ENCODE peak calls at places on chromosomes 16 and 17, in four cellular contexts. One of them, this sample, is unnamed.

GRCh38 chr16:4404247-4404966 is 12.0 kb downstream of the CORO7 start:
- DNase-seq in heart left ventricle: no peak
- DNase-seq in lung: no peak
- DNase-seq in A549: peak
- DNase-seq in this sample: peak

GRCh38 chr17:79993390-79994221 is 42.1 kb downstream of the TBC1D16 start:
- DNase-seq in heart left ventricle: peak
- DNase-seq in lung: peak
- DNase-seq in A549: peak
- DNase-seq in this sample: peak

GRCh38 chr16:66520406-66521194 is 29.3 kb downstream of the TK2 start:
- DNase-seq in A549: no peak
- DNase-seq in heart left ventricle: peak
- DNase-seq in lung: peak
- DNase-seq in this sample: peak

GRCh38 chr16:30853758-30854157 is 40.1 kb downstream of the BCL7C start:
- DNase-seq in A549: no peak
- DNase-seq in heart left ventricle: no peak
- DNase-seq in lung: no peak
- DNase-seq in this sample: no peak

GRCh38 chr17:44898768-44899073 is 524 bp downstream of the EFTUD2 start:
- DNase-seq in heart left ventricle: no peak
- DNase-seq in lung: no peak
- DNase-seq in A549: peak
- DNase-seq in this sample: no peak

GRCh38 chr17:76834889-76835288 is 33.3 kb upstream of the MGAT5B start:
- DNase-seq in lung: no peak
- DNase-seq in A549: no peak
- DNase-seq in heart left ventricle: no peak
- DNase-seq in this sample: no peak

GRCh38 chr16:75152635-75153034 is 4.3 kb downstream of the ZFP1 start:
- DNase-seq in lung: no peak
- DNase-seq in heart left ventricle: no peak
- DNase-seq in A549: no peak
- DNase-seq in this sample: no peak

GRCh38 chr17:7327056-7327455 is 2.1 kb downstream of the NEURL4 start:
- DNase-seq in lung: no peak
- DNase-seq in A549: no peak
- DNase-seq in heart left ventricle: no peak
- DNase-seq in this sample: no peak

GRCh38 chr17:80663783-80664206 is 119.2 kb downstream of the RPTOR start:
- DNase-seq in lung: peak
- DNase-seq in heart left ventricle: no peak
- DNase-seq in A549: no peak
- DNase-seq in this sample: peak

GRCh38 chr17:10172241-10172741 is 26.1 kb downstream of the GAS7 start:
- DNase-seq in A549: no peak
- DNase-seq in heart left ventricle: no peak
- DNase-seq in lung: no peak
- DNase-seq in this sample: no peak

GRCh38 chr16:89334988-89335802 is 117.7 kb downstream of the ZNF778 start:
- DNase-seq in heart left ventricle: no peak
- DNase-seq in lung: no peak
- DNase-seq in A549: no peak
- DNase-seq in this sample: no peak

GRCh38 chr16:66481081-66481942 is 54.2 kb downstream of the BEAN1 start:
- DNase-seq in A549: no peak
- DNase-seq in heart left ventricle: no peak
- DNase-seq in lung: no peak
- DNase-seq in this sample: no peak

GRCh38 chr16:56830669-56831068 is 34.3 kb upstream of the SLC12A3 start:
- DNase-seq in lung: no peak
- DNase-seq in heart left ventricle: no peak
- DNase-seq in A549: no peak
- DNase-seq in this sample: no peak

GRCh38 chr16:56835330-56835729 is 29.7 kb upstream of the SLC12A3 start:
- DNase-seq in A549: no peak
- DNase-seq in heart left ventricle: no peak
- DNase-seq in lung: no peak
- DNase-seq in this sample: no peak

GRCh38 chr16:56833243-56833970 is 31.6 kb upstream of the SLC12A3 start:
- DNase-seq in A549: no peak
- DNase-seq in lung: no peak
- DNase-seq in heart left ventricle: no peak
- DNase-seq in this sample: no peak

GRCh38 chr16:56836410-56836834 is 28.6 kb upstream of the SLC12A3 start:
- DNase-seq in lung: no peak
- DNase-seq in A549: no peak
- DNase-seq in heart left ventricle: no peak
- DNase-seq in this sample: no peak

GRCh38 chr16:56832768-56833167 is 32.2 kb upstream of the SLC12A3 start:
- DNase-seq in A549: no peak
- DNase-seq in heart left ventricle: no peak
- DNase-seq in lung: no peak
- DNase-seq in this sample: no peak
- H3K27ac ChIP-seq in A549: no peak
- H3K27ac ChIP-seq in heart left ventricle: no peak
- H3K27ac ChIP-seq in lung: no peak
- H3K27ac ChIP-seq in this sample: no peak

GRCh38 chr16:27305839-27306442 is 7.8 kb upstream of the IL4R start:
- DNase-seq in A549: no peak
- DNase-seq in lung: no peak
- DNase-seq in heart left ventricle: no peak
- DNase-seq in this sample: no peak

GRCh38 chr16:27305342-27305741 is 8.4 kb upstream of the IL4R start:
- DNase-seq in heart left ventricle: no peak
- DNase-seq in A549: no peak
- DNase-seq in lung: no peak
- DNase-seq in this sample: no peak

GRCh38 chr16:27303256-27304100 is 10.3 kb upstream of the IL4R start:
- DNase-seq in A549: no peak
- DNase-seq in lung: no peak
- DNase-seq in heart left ventricle: no peak
- DNase-seq in this sample: peak

GRCh38 chr16:27304881-27305280 is 8.9 kb upstream of the IL4R start:
- DNase-seq in heart left ventricle: no peak
- DNase-seq in lung: no peak
- DNase-seq in A549: no peak
- DNase-seq in this sample: no peak

GRCh38 chr16:27304102-27304501 is 9.7 kb upstream of the IL4R start:
- DNase-seq in heart left ventricle: no peak
- DNase-seq in A549: no peak
- DNase-seq in lung: no peak
- DNase-seq in this sample: no peak
- TF ChIP-seq CTCF in heart left ventricle: no peak
- TF ChIP-seq CTCF in A549: no peak
- TF ChIP-seq CTCF in lung: no peak
- TF ChIP-seq CTCF in this sample: no peak

DNA sequence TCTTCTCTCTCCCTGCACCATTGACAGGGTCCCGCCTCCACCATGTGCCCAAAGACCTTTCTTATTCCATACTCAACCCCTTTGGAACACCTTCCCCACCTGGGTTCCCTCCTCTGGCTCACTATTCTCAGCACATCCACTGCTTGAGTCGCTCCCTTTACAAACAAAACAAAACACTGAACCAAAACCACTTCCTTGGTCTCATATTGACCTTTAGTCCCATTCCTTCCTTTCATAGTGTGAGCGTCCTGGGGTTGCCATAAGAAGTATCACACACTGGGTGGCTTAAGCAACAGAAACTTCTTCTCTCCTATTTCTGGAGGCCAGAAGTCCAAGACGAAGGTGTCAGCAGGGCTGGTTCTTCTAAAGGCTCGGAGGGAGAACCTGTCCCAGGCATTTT is 6.1 kb upstream of the TNRC6C start:
- DNase-seq in lung: no peak
- DNase-seq in heart left ventricle: no peak
- DNase-seq in A549: no peak
- DNase-seq in this sample: peak
- H3K4me3 ChIP-seq in lung: no peak
- H3K4me3 ChIP-seq in heart left ventricle: no peak
- H3K4me3 ChIP-seq in A549: no peak
- H3K4me3 ChIP-seq in this sample: no peak

GRCh38 chr16:85159226-85159980 is 47.1 kb upstream of the CIBAR2 start:
- DNase-seq in heart left ventricle: peak
- DNase-seq in A549: no peak
- DNase-seq in lung: no peak
- DNase-seq in this sample: no peak
- H3K27ac ChIP-seq in heart left ventricle: no peak
- H3K27ac ChIP-seq in A549: no peak
- H3K27ac ChIP-seq in lung: no peak
- H3K27ac ChIP-seq in this sample: no peak

DNA sequence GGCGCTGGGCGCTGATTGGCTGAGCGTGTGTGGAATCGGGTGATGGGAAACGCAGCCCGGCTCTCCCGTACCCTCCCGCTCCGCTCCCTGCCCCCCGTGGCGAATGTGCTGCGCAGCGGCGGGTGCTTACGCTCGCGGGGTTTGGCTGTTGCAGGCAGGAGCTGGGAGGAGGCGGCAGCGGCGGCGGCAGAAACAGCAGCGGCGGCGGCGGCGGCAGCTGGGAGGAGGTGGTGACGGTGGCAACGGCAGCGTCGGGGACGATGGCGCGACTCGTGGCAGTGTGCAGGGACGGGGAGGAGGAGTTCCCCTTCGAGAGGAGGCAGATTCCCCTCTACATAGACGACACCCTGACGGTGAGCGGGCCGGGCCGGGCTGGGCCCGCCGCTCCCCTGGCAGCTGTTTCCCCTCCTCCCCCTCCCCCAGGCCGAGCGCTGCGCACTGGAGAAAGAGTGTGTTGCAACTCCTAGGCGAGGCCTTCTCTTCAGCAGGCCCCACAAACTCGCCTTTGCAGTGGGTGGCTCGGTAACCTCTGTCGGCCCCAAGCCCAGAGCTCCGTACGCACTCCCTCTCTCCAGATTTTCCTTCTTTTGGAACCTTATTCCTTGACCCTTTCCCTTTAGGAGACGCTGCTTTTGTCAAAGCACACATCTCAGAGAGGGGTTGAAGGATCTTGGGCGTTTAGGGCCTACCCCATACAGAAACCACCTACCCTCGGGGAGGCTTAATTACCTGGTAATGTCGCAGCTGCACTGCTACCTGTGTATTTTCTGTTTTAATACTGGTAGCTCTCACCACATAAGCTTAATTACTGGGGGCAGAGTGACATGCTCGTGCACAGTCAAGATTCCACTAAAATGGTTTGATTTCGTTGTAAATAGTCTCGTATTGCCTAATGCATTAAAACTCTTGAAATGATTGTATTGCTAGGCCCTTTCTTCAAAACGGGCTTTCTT is 1.0 kb downstream of the GGNBP2 start:
- DNase-seq in A549: peak
- DNase-seq in heart left ventricle: peak
- DNase-seq in lung: peak
- DNase-seq in this sample: peak
- TF ChIP-seq CTCF in A549: no peak
- TF ChIP-seq CTCF in heart left ventricle: no peak
- TF ChIP-seq CTCF in lung: no peak
- TF ChIP-seq CTCF in this sample: no peak

DNA sequence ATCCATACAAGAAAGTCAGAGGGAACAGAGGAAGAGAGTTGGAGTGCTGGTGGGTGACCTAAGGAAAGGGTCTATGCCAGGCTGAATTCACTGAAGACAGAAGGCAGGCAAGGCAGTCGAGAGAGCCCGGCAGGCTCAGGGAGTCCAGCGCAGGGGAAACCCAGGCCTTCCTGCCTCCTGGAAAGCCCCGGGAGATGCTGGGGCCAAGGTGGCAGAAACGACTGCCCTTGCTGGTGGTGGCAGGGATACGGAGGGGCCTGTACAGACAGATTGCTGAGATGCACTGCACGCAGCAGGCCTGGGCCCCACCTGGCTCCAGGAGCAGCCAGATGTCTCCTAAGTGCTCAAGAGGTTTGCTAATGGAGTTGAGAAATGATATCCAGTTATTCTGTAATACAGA is 59.8 kb downstream of the GTF3C1 start:
- DNase-seq in lung: no peak
- DNase-seq in A549: no peak
- DNase-seq in heart left ventricle: no peak
- DNase-seq in this sample: no peak
- H3K4me3 ChIP-seq in lung: no peak
- H3K4me3 ChIP-seq in A549: no peak
- H3K4me3 ChIP-seq in heart left ventricle: no peak
- H3K4me3 ChIP-seq in this sample: no peak

DNA sequence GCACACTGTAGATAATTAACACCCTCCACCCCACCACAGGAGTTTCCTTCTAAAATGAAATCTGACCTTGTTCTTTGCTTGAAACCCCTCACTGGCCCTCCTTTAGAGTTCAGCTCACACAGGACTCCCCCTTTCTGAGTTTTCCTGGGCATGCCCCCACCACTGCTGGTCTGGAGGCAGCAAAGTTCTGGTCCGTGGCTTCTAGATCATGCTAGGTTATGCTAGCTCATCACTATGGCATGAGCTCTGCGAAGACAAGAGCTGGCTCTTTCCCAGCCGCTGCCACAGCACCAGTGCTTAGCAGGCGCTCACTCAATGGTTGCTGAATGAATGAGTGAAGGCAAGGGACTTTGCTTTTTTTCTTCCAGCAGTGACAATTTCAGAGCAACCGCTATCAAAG is 80.9 kb upstream of the NOL11 start:
- DNase-seq in lung: no peak
- DNase-seq in heart left ventricle: no peak
- DNase-seq in A549: no peak
- DNase-seq in this sample: no peak
- H3K27ac ChIP-seq in lung: no peak
- H3K27ac ChIP-seq in heart left ventricle: no peak
- H3K27ac ChIP-seq in A549: no peak
- H3K27ac ChIP-seq in this sample: no peak

DNA sequence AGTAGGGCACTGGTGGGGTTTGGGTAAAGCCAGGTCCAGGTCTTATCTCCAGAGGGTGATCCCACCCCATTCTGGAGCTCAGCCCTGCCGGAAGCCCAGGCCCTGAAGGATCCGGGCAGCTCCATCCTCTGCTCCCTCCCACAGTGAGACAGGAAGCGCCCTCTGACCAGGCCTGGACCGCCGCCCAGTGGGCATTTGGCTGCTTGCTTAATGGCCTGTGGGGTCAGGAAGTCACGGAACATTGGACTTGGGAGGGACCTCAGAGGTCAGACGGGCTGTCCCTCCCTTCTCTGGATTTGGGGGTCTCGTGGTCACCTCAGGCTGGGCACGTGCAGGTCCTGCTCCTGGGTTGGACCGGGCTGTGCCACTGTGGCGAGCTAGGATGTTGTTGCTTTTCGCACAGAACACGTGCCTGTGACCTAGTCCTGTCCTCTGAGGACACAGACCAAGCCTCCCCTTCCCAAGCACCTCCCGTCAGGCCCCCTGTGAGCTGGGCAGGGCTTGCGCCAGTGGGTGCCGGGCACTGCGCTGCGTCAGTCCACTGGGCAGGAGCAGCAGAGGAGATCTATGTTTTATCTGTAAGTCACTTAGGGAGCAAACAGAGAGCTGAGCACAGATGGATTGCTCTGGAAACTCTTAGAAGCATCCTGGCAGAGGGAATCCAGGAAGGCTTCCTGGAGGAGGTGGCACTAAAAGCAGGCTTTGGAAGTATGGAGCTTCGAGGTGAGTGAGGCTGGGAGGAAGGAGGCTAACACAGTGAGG is 49.4 kb upstream of the GSE1 start:
- DNase-seq in A549: no peak
- DNase-seq in heart left ventricle: peak
- DNase-seq in lung: peak
- DNase-seq in this sample: peak
- TF ChIP-seq CTCF in A549: peak
- TF ChIP-seq CTCF in heart left ventricle: peak
- TF ChIP-seq CTCF in lung: no peak
- TF ChIP-seq CTCF in this sample: peak